ENCODE peak calls at places on chromosomes 2 and 18, in ten cellular contexts. G is esophagus muscularis mucosa, I is astrocyte, E is fibroblast of lung, R is heart left ventricle, X is heart right ventricle, J is colonic mucosa, L is kidney, A is left ventricle myocardium inferior, U is mucosa of descending colon. Y is an unnamed sample. For H3K9me3, the result is how much of the 10 kb centered on the place peaks cover.

GRCh38 chr2:71595549-71595948 is 142.2 kb downstream of the DYSF start:
- DNase-seq in U (no peak), A (no peak), R (no peak), I (no peak), L (no peak), G (no peak), J (no peak), E (no peak), X (no peak), Y (no peak)

GRCh38 chr2:167345559-167345958 is 457.3 kb downstream of the XIRP2 start:
- DNase-seq in L (no peak), E (no peak), R (no peak), U (no peak), A (no peak), J (no peak), G (no peak), X (no peak), I (no peak), Y (no peak)

GRCh38 chr2:188787002-188787660 is 187.0 kb upstream of the COL3A1 start:
- DNase-seq in E (peak), J (no peak), U (no peak), L (no peak), R (no peak), G (no peak), I (peak), A (no peak), X (no peak), Y (no peak)

GRCh38 chr2:127645395-127646291 is at the start of gene GPR17:
- DNase-seq in E (no peak), G (no peak), J (no peak), X (no peak), I (no peak), U (peak), A (no peak), L (peak), R (peak), Y (no peak)

GRCh38 chr2:200862532-200863000 is 1.9 kb downstream of the CLK1 start:
- DNase-seq in X (no peak), G (no peak), J (peak), R (no peak), A (no peak), L (no peak), U (peak), E (peak), I (peak), Y (no peak)

GRCh38 chr18:24114924-24115549 is 23.8 kb upstream of the CABYR start:
- DNase-seq in U (no peak), A (no peak), E (no peak), J (no peak), L (no peak), G (peak), I (no peak), R (no peak), X (no peak), Y (no peak)

GRCh38 chr2:18209934-18210639 is 331.6 kb downstream of the KCNS3 start:
- DNase-seq in X (no peak), L (no peak), R (no peak), E (peak), J (no peak), A (no peak), G (no peak), I (peak), U (no peak), Y (no peak)

GRCh38 chr2:162333968-162334367 is 10.0 kb upstream of the GCA start:
- DNase-seq in A (no peak), X (no peak), I (no peak), J (peak), U (no peak), L (no peak), E (no peak), R (no peak), G (no peak), Y (peak)

GRCh38 chr2:187500585-187501359 is 52.7 kb upstream of the CALCRL start:
- DNase-seq in I (peak), G (no peak), R (no peak), A (no peak), U (no peak), E (peak), J (no peak), L (no peak), X (no peak), Y (no peak)

GRCh38 chr2:162344617-162344950 is 652 bp downstream of the GCA start:
- DNase-seq in R (no peak), J (no peak), E (no peak), X (no peak), L (peak), U (no peak), G (no peak), I (no peak), A (no peak), Y (no peak)

GRCh38 chr18:77899972-77900754 is 650.5 kb downstream of the GALR1 start:
- DNase-seq in U (no peak), J (no peak), E (peak), R (no peak), L (no peak), A (peak), X (no peak), I (peak), G (no peak), Y (no peak)

GRCh38 chr2:28152585-28153284 is 239.9 kb upstream of the FOSL2 start:
- DNase-seq in U (no peak), A (no peak), J (no peak), X (no peak), L (no peak), R (no peak), I (peak), G (no peak), E (peak), Y (no peak)

GRCh38 chr2:30655211-30655610 is 152.0 kb downstream of the CAPN13 start:
- DNase-seq in X (no peak), A (no peak), U (no peak), L (no peak), E (peak), J (no peak), G (no peak), R (no peak), I (peak), Y (no peak)

GRCh38 chr2:200966770-200967169 is 3.3 kb upstream of the ORC2 start:
- DNase-seq in A (no peak), X (no peak), L (no peak), U (no peak), E (peak), J (no peak), R (no peak), I (peak), G (no peak), Y (no peak)

GRCh38 chr2:159194241-159194640 is 92.3 kb downstream of the WDSUB1 start:
- DNase-seq in G (no peak), X (no peak), I (no peak), R (no peak), L (no peak), A (no peak), J (no peak), E (no peak), U (no peak), Y (no peak)

GRCh38 chr2:102084651-102085050 is 57.9 kb upstream of the IL1R1 start:
- DNase-seq in R (no peak), L (no peak), E (no peak), I (no peak), X (no peak), U (no peak), J (no peak), G (no peak), A (no peak), Y (no peak)

GRCh38 chr18:23341383-23341782 is 111.7 kb upstream of the RIOK3 start:
- DNase-seq in U (no peak), R (no peak), X (no peak), L (no peak), E (peak), I (peak), G (no peak), J (no peak), A (no peak), Y (no peak)

GRCh38 chr2:95220449-95220848 is 13.1 kb downstream of the ZNF892 start:
- DNase-seq in U (no peak), I (no peak), L (no peak), J (no peak), X (no peak), E (no peak), R (no peak), A (no peak), G (no peak), Y (no peak)
- H3K9me3 ChIP-seq in U (half or more), I (half or more), L (half or more), J (under half), X (under half), E (under half), R (under half), A (half or more), G (half or more), Y (under half)

GRCh38 chr18:48105317-48105716 is 174.9 kb upstream of the SMAD2 start:
- DNase-seq in L (no peak), U (no peak), A (no peak), R (no peak), E (no peak), X (no peak), J (no peak), I (no peak), G (no peak), Y (no peak)
- TF ChIP-seq CTCF in L (peak), U (no peak), A (peak), R (no peak), E (no peak), X (peak), J (no peak), I (no peak), G (no peak), Y (no peak)

GRCh38 chr2:6249557-6249956 is 557.4 kb downstream of the SOX11 start:
- DNase-seq in J (no peak), G (no peak), R (no peak), A (no peak), L (no peak), E (no peak), X (no peak), U (no peak), I (no peak), Y (no peak)

DNA sequence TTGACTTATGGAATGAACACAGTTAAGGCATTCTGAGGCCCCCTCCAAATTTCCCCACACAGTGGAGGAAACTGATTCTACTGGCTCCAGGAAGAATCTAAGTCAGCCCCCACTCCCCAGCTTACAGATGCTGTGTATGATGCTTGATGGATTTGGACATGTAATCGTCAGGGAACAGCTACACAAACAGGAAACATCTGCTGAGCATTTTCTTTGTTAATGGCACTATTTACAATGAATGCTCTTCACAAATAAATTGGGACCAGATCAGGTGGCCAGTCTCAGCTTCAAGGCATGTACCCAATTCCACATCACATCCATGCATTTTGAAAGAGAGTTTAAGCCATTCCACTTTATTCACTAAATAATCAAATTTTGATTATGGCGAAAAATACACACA is 562.3 kb downstream of the SOX11 start:
- DNase-seq in G (no peak), U (no peak), A (no peak), R (no peak), I (no peak), E (no peak), L (no peak), X (no peak), J (no peak), Y (no peak)
- H3K9me3 ChIP-seq in G (under half), U (under half), A (under half), R (under half), I (under half), E (under half), L (under half), X (under half), J (under half), Y (under half)

GRCh38 chr2:198282061-198282460 is 477.7 kb downstream of the PLCL1 start:
- DNase-seq in A (no peak), X (no peak), L (no peak), E (no peak), J (no peak), R (no peak), G (peak), I (no peak), U (no peak), Y (no peak)

GRCh38 chr2:198283149-198283548 is 478.8 kb downstream of the PLCL1 start:
- DNase-seq in U (no peak), R (no peak), E (peak), I (no peak), J (no peak), A (no peak), L (no peak), X (no peak), G (peak), Y (no peak)

GRCh38 chr2:198285216-198285615 is 480.8 kb downstream of the PLCL1 start:
- DNase-seq in A (no peak), E (no peak), J (no peak), U (no peak), I (no peak), L (no peak), X (no peak), R (no peak), G (no peak), Y (no peak)

DNA sequence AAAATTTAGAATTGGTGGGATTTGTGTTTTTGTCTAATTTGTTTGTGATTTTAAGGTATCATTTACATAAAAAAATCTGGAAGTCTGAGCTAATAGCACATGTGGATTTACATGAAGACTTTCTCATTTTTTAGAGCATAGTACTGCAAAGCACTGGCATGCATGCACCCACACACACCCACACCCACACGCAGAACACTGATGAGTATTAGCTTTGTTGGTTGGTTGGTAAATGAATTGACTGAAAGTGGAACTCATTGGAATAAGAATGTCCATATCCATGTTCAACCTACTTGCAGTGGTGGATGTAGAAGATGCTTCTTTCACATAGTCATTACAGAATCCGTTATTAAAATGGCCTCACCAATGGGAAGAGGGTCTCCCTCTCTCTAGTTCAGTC is 475.8 kb downstream of the PLCL1 start:
- DNase-seq in J (no peak), X (no peak), G (peak), I (no peak), A (no peak), U (no peak), E (no peak), L (no peak), R (no peak), Y (no peak)
- TF ChIP-seq CTCF in J (no peak), X (no peak), G (no peak), I (no peak), A (no peak), U (no peak), E (no peak), L (no peak), R (no peak), Y (no peak)

DNA sequence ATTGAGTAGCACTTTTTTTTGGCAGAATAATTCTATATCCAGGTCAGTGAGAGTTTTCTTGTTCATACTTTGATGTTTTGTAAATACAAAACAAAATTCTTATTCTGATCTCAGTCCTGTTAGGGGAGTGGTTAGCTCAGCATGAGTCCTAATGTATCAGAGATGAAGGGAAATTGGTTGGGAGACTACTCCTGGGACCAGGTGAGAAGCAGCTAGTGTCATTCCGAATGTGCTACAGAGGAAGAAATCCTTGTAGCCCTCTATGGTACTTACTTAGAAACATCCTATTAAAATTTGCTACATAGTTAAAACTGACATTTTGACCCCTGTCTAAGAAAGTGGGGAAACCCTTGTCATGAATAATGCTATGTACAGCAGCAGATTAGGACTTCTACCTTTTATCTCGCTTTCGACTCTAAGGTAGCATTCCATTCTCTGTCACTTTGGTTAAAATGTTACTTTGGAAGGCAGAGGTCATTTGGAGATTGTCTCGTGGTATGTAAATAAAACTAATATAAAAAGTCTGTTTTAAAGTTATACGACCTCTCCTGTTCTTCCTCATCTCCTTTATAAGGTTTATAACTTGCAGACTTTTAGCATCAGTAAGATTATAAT is 65.8 kb downstream of the PARD3B start:
- DNase-seq in I (no peak), G (no peak), A (no peak), R (no peak), X (no peak), U (no peak), L (no peak), J (no peak), E (no peak), Y (no peak)
- H3K9me3 ChIP-seq in I (under half), G (under half), A (under half), R (under half), X (under half), U (under half), L (under half), J (under half), E (under half), Y (under half)

Y was measured in tibial nerve.